ENCODE peak calls at places on chromosome 12, in six cellular contexts. Y, V, U, Q, B and I are unnamed samples.

GRCh38 chr12:574475-575128 is 88.6 kb downstream of the NINJ2 start:
- DNase-seq in Y (no peak), V (no peak), U (no peak), Q (no peak), B (no peak), I (no peak)

GRCh38 chr12:127125607-127126259 is 1141.2 kb upstream of the TMEM132C start:
- DNase-seq in Y (peak), V (peak), U (no peak), Q (no peak), B (peak), I (peak)

GRCh38 chr12:122138181-122138580 is 35.8 kb downstream of the IL31 start:
- DNase-seq in Y (no peak), V (no peak), U (no peak), Q (no peak), B (no peak), I (no peak)

GRCh38 chr12:28540324-28540714 is 350.1 kb downstream of the CCDC91 start:
- DNase-seq in Y (no peak), V (no peak), U (no peak), Q (no peak), B (no peak), I (no peak)

GRCh38 chr12:130818381-130819247 is 20.4 kb downstream of the STX2 start:
- DNase-seq in Y (no peak), V (peak), U (peak), Q (peak), B (peak), I (peak)

GRCh38 chr12:57576613-57577160 is 14.3 kb upstream of the PIP4K2C start:
- DNase-seq in Y (no peak), V (no peak), U (no peak), Q (no peak), B (no peak), I (no peak)

GRCh38 chr12:46209165-46209564 is 59.7 kb downstream of the SLC38A1 start:
- DNase-seq in Y (no peak), V (no peak), U (no peak), Q (no peak), B (no peak), I (no peak)

GRCh38 chr12:3084742-3085141 is 7.6 kb downstream of the TSPAN9 start:
- DNase-seq in Y (no peak), V (no peak), U (no peak), Q (peak), B (no peak), I (no peak)

GRCh38 chr12:12979731-12980259 is 20.3 kb downstream of the HEBP1 start:
- DNase-seq in Y (peak), V (peak), U (no peak), Q (peak), B (no peak), I (no peak)

GRCh38 chr12:92539966-92540791 is 162.6 kb upstream of the PLEKHG7 start:
- DNase-seq in Y (no peak), V (no peak), U (peak), Q (peak), B (no peak), I (no peak)

GRCh38 chr12:106114084-106115068 is 24.4 kb downstream of the NUAK1 start:
- DNase-seq in Y (no peak), V (peak), U (no peak), Q (no peak), B (no peak), I (no peak)

GRCh38 chr12:124593176-124593575 is 25.8 kb upstream of the NCOR2 start:
- DNase-seq in Y (no peak), V (no peak), U (no peak), Q (no peak), B (no peak), I (no peak)

GRCh38 chr12:76713986-76714385 is 49.9 kb upstream of the ZDHHC17 start:
- DNase-seq in Y (no peak), V (no peak), U (no peak), Q (no peak), B (no peak), I (no peak)

GRCh38 chr12:50505945-50506344 is 1.2 kb downstream of the DIP2B start:
- DNase-seq in Y (peak), V (no peak), U (no peak), Q (no peak), B (peak), I (no peak)

GRCh38 chr12:76450690-76451089 is 102.5 kb upstream of the BBS10 start:
- DNase-seq in Y (peak), V (peak), U (no peak), Q (no peak), B (no peak), I (no peak)

GRCh38 chr12:131943876-131944275 is 5.9 kb upstream of the EP400 start:
- DNase-seq in Y (no peak), V (no peak), U (no peak), Q (no peak), B (no peak), I (no peak)

GRCh38 chr12:96136720-96137378 is 57.3 kb upstream of the ELK3 start:
- DNase-seq in Y (peak), V (no peak), U (no peak), Q (no peak), B (no peak), I (no peak)

GRCh38 chr12:89306827-89307498 is 45.3 kb downstream of the DUSP6 start:
- DNase-seq in Y (no peak), V (no peak), U (no peak), Q (no peak), B (no peak), I (no peak)

GRCh38 chr12:38555620-38556596 is 239.3 kb downstream of the ALG10B start:
- DNase-seq in Y (no peak), V (peak), U (no peak), Q (peak), B (no peak), I (no peak)

DNA sequence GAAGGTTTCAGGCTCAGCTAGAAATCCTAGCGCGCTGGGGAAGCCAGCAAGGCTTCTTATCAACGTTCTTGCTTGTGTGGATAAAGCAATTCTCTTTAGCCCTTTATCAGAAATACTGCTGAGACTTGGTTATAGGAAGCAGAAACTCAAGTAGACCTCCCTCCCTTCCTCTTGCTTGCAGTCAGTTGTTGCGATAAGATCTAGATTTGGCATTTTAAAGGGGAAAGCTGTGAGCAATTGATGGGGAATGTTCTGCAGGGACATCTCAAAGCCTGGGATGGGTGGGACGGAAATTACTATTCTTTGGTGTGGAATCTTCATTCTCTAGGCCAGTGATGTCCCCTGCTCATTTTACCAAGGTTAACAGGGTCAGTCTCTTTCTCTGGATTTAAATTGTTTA is 76.4 kb upstream of the ANO4 start:
- DNase-seq in Y (no peak), V (no peak), U (no peak), Q (no peak), B (no peak), I (no peak)
- H3K4me3 ChIP-seq in Y (no peak), V (no peak), U (no peak), Q (peak), B (no peak), I (no peak)

GRCh38 chr12:52033506-52034258 is 17.6 kb upstream of the NR4A1 start:
- DNase-seq in Y (no peak), V (no peak), U (no peak), Q (peak), B (no peak), I (no peak)
- H3K4me3 ChIP-seq in Y (peak), V (peak), U (peak), Q (peak), B (no peak), I (peak)

DNA sequence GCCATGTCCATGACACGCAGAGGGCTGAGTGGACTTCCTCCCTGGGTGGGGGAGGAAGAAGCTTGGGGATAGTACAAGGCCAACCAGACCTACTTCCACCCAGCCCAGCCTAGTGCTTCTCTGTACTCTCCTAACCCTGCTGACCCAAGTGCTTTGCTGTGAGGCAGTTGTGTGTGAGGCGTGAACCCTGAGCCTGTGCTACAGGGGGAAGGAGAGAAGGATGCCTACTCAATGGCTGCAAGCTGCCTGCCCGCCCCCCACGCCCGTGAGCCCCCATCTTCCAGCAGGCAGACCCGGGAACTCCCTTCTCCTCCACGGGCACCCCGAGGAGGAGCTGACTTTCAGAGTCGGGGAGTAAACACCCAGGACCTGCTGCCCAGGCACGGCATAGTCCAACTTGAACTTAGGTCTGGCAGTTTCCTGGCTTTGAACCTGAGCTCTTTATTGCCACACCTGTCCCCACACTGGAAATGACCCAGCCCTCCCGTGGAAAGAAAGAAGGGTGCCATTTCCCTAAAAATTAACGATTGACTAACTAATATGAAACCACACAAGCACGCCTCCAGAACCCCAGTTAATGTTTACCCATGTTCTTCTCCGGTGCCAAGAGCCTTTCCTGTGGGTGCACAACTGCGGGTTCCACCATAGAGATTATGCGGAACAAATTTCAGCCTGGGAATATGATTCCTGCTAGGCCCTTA is 10.8 kb downstream of the ALDH2 start:
- DNase-seq in Y (no peak), V (peak), U (no peak), Q (no peak), B (peak), I (no peak)
- H3K4me3 ChIP-seq in Y (no peak), V (no peak), U (no peak), Q (no peak), B (no peak), I (no peak)

GRCh38 chr12:116880817-116881324 is 370 bp downstream of the HRK start:
- DNase-seq in Y (no peak), V (peak), U (peak), Q (peak), B (peak), I (peak)

GRCh38 chr12:116878567-116879508 is 2.4 kb downstream of the HRK start:
- DNase-seq in Y (no peak), V (no peak), U (no peak), Q (peak), B (no peak), I (no peak)

GRCh38 chr12:116879509-116880212 is 1.6 kb downstream of the HRK start:
- DNase-seq in Y (no peak), V (no peak), U (peak), Q (peak), B (no peak), I (no peak)

GRCh38 chr12:116881325-116881866 is at the start of gene HRK:
- DNase-seq in Y (no peak), V (no peak), U (no peak), Q (peak), B (no peak), I (no peak)

GRCh38 chr12:116880213-116880816 is 926 bp downstream of the HRK start:
- DNase-seq in Y (no peak), V (no peak), U (no peak), Q (peak), B (no peak), I (no peak)
- H3K4me3 ChIP-seq in Y (no peak), V (peak), U (no peak), Q (peak), B (no peak), I (no peak)

DNA sequence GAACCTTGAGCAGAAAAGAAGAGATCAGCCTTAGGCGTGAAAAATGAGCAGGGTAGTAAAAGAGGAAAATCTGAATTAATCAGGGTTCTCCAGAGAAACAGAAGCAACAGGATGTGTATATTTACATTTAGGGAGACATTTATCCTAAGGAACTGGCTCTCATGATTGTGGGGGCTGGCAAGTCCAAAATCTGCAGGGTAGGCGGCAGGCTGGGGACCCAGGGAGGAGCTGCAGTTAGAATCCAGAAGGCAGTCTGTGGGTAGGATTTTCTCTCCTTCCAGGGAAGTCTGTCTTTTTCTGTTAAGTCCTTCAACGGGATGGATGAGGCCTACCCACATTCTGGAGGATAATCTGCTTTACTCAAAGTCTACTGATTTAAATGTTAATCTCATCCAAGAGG is 67.4 kb upstream of the OVCH1 start:
- DNase-seq in Y (no peak), V (no peak), U (no peak), Q (no peak), B (no peak), I (no peak)
- H3K4me3 ChIP-seq in Y (no peak), V (no peak), U (no peak), Q (no peak), B (no peak), I (no peak)

DNA sequence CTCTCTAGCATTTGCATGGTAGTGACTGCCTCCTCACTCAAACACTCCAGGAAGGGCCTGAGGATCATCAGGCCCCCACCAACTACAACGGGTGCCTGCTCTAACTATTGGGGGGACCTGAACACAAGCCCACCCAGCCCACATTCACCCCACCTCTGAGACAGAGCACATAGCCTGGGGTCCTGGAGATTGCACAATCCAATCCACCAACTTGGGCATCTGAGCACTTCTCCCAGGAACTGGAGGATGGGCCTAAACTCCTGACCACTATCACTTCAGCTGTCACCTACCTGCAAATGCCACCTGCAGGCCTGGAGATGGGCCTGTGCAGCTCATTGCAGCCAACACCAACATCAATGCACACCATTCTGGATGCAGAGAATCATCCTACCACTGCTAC is 66.6 kb downstream of the TMTC3 start:
- DNase-seq in Y (no peak), V (no peak), U (no peak), Q (no peak), B (no peak), I (no peak)
- H3K4me3 ChIP-seq in Y (no peak), V (no peak), U (no peak), Q (no peak), B (no peak), I (no peak)

DNA sequence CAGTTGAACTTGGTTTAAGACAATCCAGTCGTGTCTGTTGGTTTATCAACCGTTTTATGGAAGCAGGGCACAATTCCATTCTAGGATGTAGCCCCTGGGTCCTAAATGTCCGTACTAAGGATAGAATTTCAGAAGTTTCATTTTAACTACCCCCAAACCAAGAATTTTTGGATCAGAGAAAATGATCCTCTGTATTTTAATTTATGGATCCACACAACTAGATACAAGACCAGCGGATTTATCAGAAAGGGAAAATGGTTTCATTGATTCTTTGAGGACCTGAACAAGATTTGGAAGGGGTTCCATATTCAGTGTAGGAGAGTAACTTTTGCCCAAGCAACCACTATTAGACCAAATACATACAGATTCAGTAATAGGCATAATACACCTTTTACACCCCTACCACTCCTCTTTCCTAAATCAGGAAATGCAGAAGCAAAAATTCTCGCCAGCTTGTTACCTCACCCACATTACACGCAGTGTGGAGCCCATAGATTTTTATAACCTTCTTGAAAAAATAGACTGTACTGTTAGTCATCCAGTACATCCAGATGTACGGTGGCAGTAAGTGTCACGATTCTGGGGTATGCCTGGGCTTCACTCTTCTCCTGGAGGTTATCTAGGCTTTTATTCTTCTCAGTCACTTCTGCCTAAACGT is 1.4 kb upstream of the FBXL14 start:
- DNase-seq in Y (peak), V (no peak), U (no peak), Q (no peak), B (peak), I (no peak)
- H3K4me3 ChIP-seq in Y (no peak), V (no peak), U (peak), Q (peak), B (no peak), I (no peak)

GRCh38 chr12:121084229-121084628 is 45.2 kb upstream of the OASL start:
- DNase-seq in Y (no peak), V (no peak), U (no peak), Q (no peak), B (no peak), I (no peak)
- H3K4me3 ChIP-seq in Y (no peak), V (no peak), U (no peak), Q (no peak), B (no peak), I (no peak)

DNA sequence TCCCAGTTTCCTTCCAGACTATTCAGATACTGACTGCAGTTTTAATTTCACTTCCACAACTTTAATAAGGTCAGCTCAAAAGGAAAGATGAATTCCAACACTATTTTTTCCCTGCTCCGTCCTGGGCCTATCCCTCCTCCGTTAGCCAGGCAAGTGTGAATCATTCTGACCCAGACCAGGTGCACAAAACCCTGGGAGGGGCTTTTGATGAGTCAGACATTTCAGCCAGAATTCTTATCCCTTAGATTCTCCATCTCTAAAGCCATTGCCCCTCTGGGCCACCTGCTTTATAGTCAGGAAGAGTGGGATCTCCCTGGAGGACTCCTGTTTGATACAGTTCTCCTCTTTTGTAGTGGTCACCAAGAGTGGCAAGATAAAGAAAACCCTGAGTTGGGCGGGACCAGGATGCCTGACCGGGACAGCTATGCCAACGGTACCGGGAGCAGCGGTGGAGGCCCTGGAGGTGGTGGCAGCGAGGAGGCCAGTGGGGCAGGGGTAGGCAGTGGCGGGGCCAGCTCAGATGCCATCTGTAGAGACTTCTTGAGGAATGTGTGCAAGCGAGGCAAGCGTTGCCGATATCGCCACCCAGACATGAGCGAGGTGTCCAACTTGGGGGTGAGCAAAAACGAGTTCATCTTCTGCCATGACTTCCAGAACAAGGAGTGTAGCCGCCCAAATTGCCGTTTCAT is 2.2 kb downstream of the ZC3H10 start:
- DNase-seq in Y (no peak), V (no peak), U (no peak), Q (no peak), B (no peak), I (no peak)
- H3K4me3 ChIP-seq in Y (no peak), V (no peak), U (no peak), Q (peak), B (no peak), I (no peak)

GRCh38 chr12:14961466-14962155 is at the start of gene ARHGDIB:
- DNase-seq in Y (no peak), V (no peak), U (peak), Q (peak), B (peak), I (peak)
- H3K4me3 ChIP-seq in Y (peak), V (no peak), U (peak), Q (no peak), B (peak), I (peak)